ENCODE peak calls at places on chromosomes 7 and 10, in four cellular contexts. K is neural progenitor cell, P is GM13977, B is left colon. H is an unnamed sample.

GRCh38 chr10:29669149-29669548 is 34.4 kb upstream of the SVIL start:
- DNase-seq in K (no peak), B (no peak), P (no peak), H (no peak)

GRCh38 chr10:84026821-84027257 is 112.5 kb upstream of the GHITM start:
- DNase-seq in K (peak; percentile 58), P (peak; percentile 37), B (peak; percentile 14), H (peak; percentile 28)

GRCh38 chr7:111226800-111227199 is 135.9 kb downstream of the LRRN3 start:
- DNase-seq in P (no peak), K (no peak), B (no peak), H (no peak)

GRCh38 chr7:76217942-76218566 is 16.4 kb downstream of the SRRM3 start:
- DNase-seq in P (no peak), B (no peak), K (no peak), H (no peak)

GRCh38 chr7:153886506-153887391 is 165.4 kb upstream of the DPP6 start:
- DNase-seq in P (no peak), K (peak; percentile 78), B (no peak), H (no peak)

GRCh38 chr7:74233655-74234280 is 20.4 kb downstream of the RFC2 start:
- DNase-seq in K (no peak), P (no peak), B (no peak), H (no peak)

GRCh38 chr10:75508239-75508813 is 76.9 kb downstream of the LRMDA start:
- DNase-seq in B (no peak), P (no peak), K (no peak), H (peak; percentile 12)

GRCh38 chr10:103666109-103666508 is 172.6 kb downstream of the NEURL1 start:
- DNase-seq in B (peak; percentile 59), P (no peak), K (no peak), H (no peak)

GRCh38 chr7:41054960-41055700 is 647.8 kb downstream of the INHBA start:
- DNase-seq in P (no peak), B (no peak), K (no peak), H (no peak)